ENCODE peak calls at places on chromosomes 2 and 18, in six cellular contexts. H, X, T, A, C and N are unnamed samples.
A peak's percentile ranks its signal among the peaks of the same experiment; 100 is the strongest.

GRCh38 chr2:180231015-180231414 is 223.9 kb upstream of the CWC22 start:
- DNase-seq in H (no peak), X (no peak), T (no peak), A (no peak), C (no peak), N (no peak)

GRCh38 chr2:11416191-11416590 is 49.8 kb downstream of the E2F6 start:
- DNase-seq in H (no peak), X (no peak), T (no peak), A (no peak), C (no peak), N (no peak)

GRCh38 chr2:240806006-240806405 is 14.0 kb downstream of the KIF1A start:
- DNase-seq in H (no peak), X (no peak), T (no peak), A (no peak), C (no peak), N (no peak)

GRCh38 chr2:195317533-195317932 is 339.5 kb upstream of the SLC39A10 start:
- DNase-seq in H (no peak), X (no peak), T (no peak), A (no peak), C (no peak), N (no peak)

GRCh38 chr2:232854082-232854481 is 16.0 kb upstream of the SNORC start:
- DNase-seq in H (no peak), X (peak; percentile 16), T (no peak), A (peak; percentile 83), C (no peak), N (no peak)

GRCh38 chr2:27833931-27834330 is 56.3 kb downstream of the RBKS start:
- DNase-seq in H (no peak), X (no peak), T (no peak), A (peak; percentile 48), C (no peak), N (no peak)

GRCh38 chr2:165839610-165840009 is 45.6 kb upstream of the GALNT3 start:
- DNase-seq in H (no peak), X (no peak), T (no peak), A (no peak), C (no peak), N (no peak)

GRCh38 chr2:199765646-199766045 is 85.3 kb downstream of the FTCDNL1 start:
- DNase-seq in H (no peak), X (no peak), T (no peak), A (no peak), C (no peak), N (no peak)

GRCh38 chr18:23618862-23619387 is 32.6 kb upstream of the NPC1 start:
- DNase-seq in H (no peak), X (no peak), T (no peak), A (no peak), C (peak; percentile 42), N (no peak)

GRCh38 chr2:237665713-237666143 is 38.3 kb downstream of the LRRFIP1 start:
- DNase-seq in H (no peak), X (no peak), T (no peak), A (no peak), C (peak; percentile 35), N (peak; percentile 21)

GRCh38 chr2:196544906-196545433 is 94.5 kb upstream of the CCDC150 start:
- DNase-seq in H (no peak), X (no peak), T (no peak), A (no peak), C (no peak), N (no peak)

GRCh38 chr2:48173141-48173540 is 266.8 kb upstream of the FBXO11 start:
- DNase-seq in H (no peak), X (no peak), T (no peak), A (peak; percentile 4), C (no peak), N (no peak)

GRCh38 chr2:2270808-2271415 is 60.2 kb downstream of the MYT1L start:
- DNase-seq in H (no peak), X (no peak), T (no peak), A (no peak), C (no peak), N (no peak)

GRCh38 chr2:85748948-85749875 is 4.6 kb upstream of the ATOH8 start:
- DNase-seq in H (no peak), X (no peak), T (no peak), A (peak; percentile 74), C (no peak), N (no peak)

GRCh38 chr2:85731606-85732005 is 22.2 kb upstream of the ATOH8 start:
- DNase-seq in H (no peak), X (no peak), T (no peak), A (no peak), C (no peak), N (no peak)

GRCh38 chr2:57890462-57890861 is 156.1 kb upstream of the VRK2 start:
- DNase-seq in H (no peak), X (no peak), T (no peak), A (peak; percentile 83), C (no peak), N (no peak)

GRCh38 chr2:173467751-173468150 is 113.1 kb downstream of the CDCA7 start:
- DNase-seq in H (no peak), X (no peak), T (no peak), A (no peak), C (no peak), N (no peak)